ENCODE peak calls at places on chromosomes 2 and 18, in ten cellular contexts. One of them, this sample, is unnamed.

GRCh38 chr18:73891572-73892421 is 255.8 kb downstream of the FBXO15 start:
- DNase-seq in heart right ventricle: no peak
- DNase-seq in astrocyte of the cerebellum: no peak
- DNase-seq in colonic mucosa: no peak
- DNase-seq in A673: peak
- DNase-seq in kidney epithelial cell: no peak
- DNase-seq in uterus: no peak
- DNase-seq in ovary: no peak
- DNase-seq in BE2C: no peak
- DNase-seq in BJ: no peak
- DNase-seq in this sample: no peak

GRCh38 chr2:145022671-145023330 is 502.9 kb upstream of the ZEB2 start:
- DNase-seq in heart right ventricle: no peak
- DNase-seq in astrocyte of the cerebellum: no peak
- DNase-seq in colonic mucosa: no peak
- DNase-seq in A673: no peak
- DNase-seq in kidney epithelial cell: peak
- DNase-seq in uterus: no peak
- DNase-seq in ovary: no peak
- DNase-seq in BE2C: no peak
- DNase-seq in BJ: peak
- DNase-seq in this sample: no peak

GRCh38 chr18:36706313-36706881 is 122.4 kb downstream of the TPGS2 start:
- DNase-seq in heart right ventricle: no peak
- DNase-seq in astrocyte of the cerebellum: peak
- DNase-seq in colonic mucosa: no peak
- DNase-seq in A673: no peak
- DNase-seq in kidney epithelial cell: peak
- DNase-seq in uterus: no peak
- DNase-seq in ovary: no peak
- DNase-seq in BE2C: peak
- DNase-seq in BJ: no peak
- DNase-seq in this sample: no peak

GRCh38 chr2:159226059-159226461 is 60.4 kb downstream of the WDSUB1 start:
- DNase-seq in heart right ventricle: no peak
- DNase-seq in astrocyte of the cerebellum: no peak
- DNase-seq in colonic mucosa: no peak
- DNase-seq in A673: no peak
- DNase-seq in kidney epithelial cell: peak
- DNase-seq in uterus: no peak
- DNase-seq in ovary: no peak
- DNase-seq in BE2C: no peak
- DNase-seq in BJ: no peak
- DNase-seq in this sample: peak

GRCh38 chr2:85431787-85432186 is 13.3 kb downstream of the SH2D6 start:
- DNase-seq in heart right ventricle: no peak
- DNase-seq in astrocyte of the cerebellum: no peak
- DNase-seq in colonic mucosa: no peak
- DNase-seq in A673: no peak
- DNase-seq in kidney epithelial cell: no peak
- DNase-seq in uterus: no peak
- DNase-seq in ovary: no peak
- DNase-seq in BE2C: no peak
- DNase-seq in BJ: no peak
- DNase-seq in this sample: no peak

GRCh38 chr2:9215680-9216079 is 9.1 kb downstream of the ASAP2 start:
- DNase-seq in heart right ventricle: no peak
- DNase-seq in astrocyte of the cerebellum: peak
- DNase-seq in colonic mucosa: no peak
- DNase-seq in A673: no peak
- DNase-seq in kidney epithelial cell: no peak
- DNase-seq in uterus: no peak
- DNase-seq in ovary: no peak
- DNase-seq in BE2C: no peak
- DNase-seq in BJ: no peak
- DNase-seq in this sample: no peak

GRCh38 chr2:1867141-1867540 is 122.8 kb upstream of the PXDN start:
- DNase-seq in heart right ventricle: no peak
- DNase-seq in astrocyte of the cerebellum: no peak
- DNase-seq in colonic mucosa: no peak
- DNase-seq in A673: no peak
- DNase-seq in kidney epithelial cell: no peak
- DNase-seq in uterus: no peak
- DNase-seq in ovary: no peak
- DNase-seq in BE2C: no peak
- DNase-seq in BJ: no peak
- DNase-seq in this sample: peak

GRCh38 chr2:205808493-205809121 is 126.3 kb downstream of the NRP2 start:
- DNase-seq in heart right ventricle: no peak
- DNase-seq in astrocyte of the cerebellum: no peak
- DNase-seq in colonic mucosa: no peak
- DNase-seq in A673: no peak
- DNase-seq in kidney epithelial cell: no peak
- DNase-seq in uterus: no peak
- DNase-seq in ovary: no peak
- DNase-seq in BE2C: no peak
- DNase-seq in BJ: no peak
- DNase-seq in this sample: no peak

GRCh38 chr2:217258170-217258569 is 398.3 kb upstream of the TNP1 start:
- DNase-seq in heart right ventricle: no peak
- DNase-seq in astrocyte of the cerebellum: no peak
- DNase-seq in colonic mucosa: no peak
- DNase-seq in A673: no peak
- DNase-seq in kidney epithelial cell: no peak
- DNase-seq in uterus: no peak
- DNase-seq in ovary: no peak
- DNase-seq in BE2C: no peak
- DNase-seq in BJ: no peak
- DNase-seq in this sample: no peak

GRCh38 chr2:53077413-53077812 is 690.2 kb upstream of the CHAC2 start:
- DNase-seq in heart right ventricle: no peak
- DNase-seq in astrocyte of the cerebellum: no peak
- DNase-seq in colonic mucosa: no peak
- DNase-seq in A673: no peak
- DNase-seq in kidney epithelial cell: no peak
- DNase-seq in uterus: no peak
- DNase-seq in ovary: no peak
- DNase-seq in BE2C: no peak
- DNase-seq in BJ: no peak
- DNase-seq in this sample: no peak

GRCh38 chr2:53075760-53076159 is 691.8 kb upstream of the CHAC2 start:
- DNase-seq in heart right ventricle: peak
- DNase-seq in astrocyte of the cerebellum: no peak
- DNase-seq in colonic mucosa: no peak
- DNase-seq in A673: no peak
- DNase-seq in kidney epithelial cell: no peak
- DNase-seq in uterus: no peak
- DNase-seq in ovary: peak
- DNase-seq in BE2C: peak
- DNase-seq in BJ: no peak
- DNase-seq in this sample: no peak
- H3K4me3 ChIP-seq in heart right ventricle: no peak
- H3K4me3 ChIP-seq in astrocyte of the cerebellum: no peak
- H3K4me3 ChIP-seq in colonic mucosa: no peak
- H3K4me3 ChIP-seq in A673: no peak
- H3K4me3 ChIP-seq in kidney epithelial cell: no peak
- H3K4me3 ChIP-seq in uterus: no peak
- H3K4me3 ChIP-seq in ovary: no peak
- H3K4me3 ChIP-seq in BE2C: no peak
- H3K4me3 ChIP-seq in BJ: no peak
- H3K4me3 ChIP-seq in this sample: no peak

GRCh38 chr2:27663160-27663462 is 303 bp downstream of the SUPT7L start:
- DNase-seq in heart right ventricle: no peak
- DNase-seq in astrocyte of the cerebellum: no peak
- DNase-seq in colonic mucosa: no peak
- DNase-seq in A673: no peak
- DNase-seq in kidney epithelial cell: no peak
- DNase-seq in uterus: no peak
- DNase-seq in ovary: no peak
- DNase-seq in BE2C: no peak
- DNase-seq in BJ: no peak
- DNase-seq in this sample: no peak

GRCh38 chr2:27661371-27661770 is 2.0 kb downstream of the SUPT7L start:
- DNase-seq in heart right ventricle: no peak
- DNase-seq in astrocyte of the cerebellum: no peak
- DNase-seq in colonic mucosa: no peak
- DNase-seq in A673: no peak
- DNase-seq in kidney epithelial cell: no peak
- DNase-seq in uterus: no peak
- DNase-seq in ovary: no peak
- DNase-seq in BE2C: no peak
- DNase-seq in BJ: no peak
- DNase-seq in this sample: no peak

GRCh38 chr2:27664622-27665363 is 1.1 kb downstream of the SLC4A1AP start:
- DNase-seq in heart right ventricle: no peak
- DNase-seq in astrocyte of the cerebellum: no peak
- DNase-seq in colonic mucosa: no peak
- DNase-seq in A673: no peak
- DNase-seq in kidney epithelial cell: no peak
- DNase-seq in uterus: no peak
- DNase-seq in ovary: no peak
- DNase-seq in BE2C: no peak
- DNase-seq in BJ: no peak
- DNase-seq in this sample: no peak

GRCh38 chr2:27664245-27664574 is 521 bp downstream of the SLC4A1AP start:
- DNase-seq in heart right ventricle: no peak
- DNase-seq in astrocyte of the cerebellum: no peak
- DNase-seq in colonic mucosa: no peak
- DNase-seq in A673: peak
- DNase-seq in kidney epithelial cell: no peak
- DNase-seq in uterus: no peak
- DNase-seq in ovary: no peak
- DNase-seq in BE2C: peak
- DNase-seq in BJ: no peak
- DNase-seq in this sample: no peak

GRCh38 chr2:27663463-27664244 is at the start of the genes SLC4A1AP and SUPT7L:
- DNase-seq in heart right ventricle: peak
- DNase-seq in astrocyte of the cerebellum: peak
- DNase-seq in colonic mucosa: peak
- DNase-seq in A673: peak
- DNase-seq in kidney epithelial cell: peak
- DNase-seq in uterus: peak
- DNase-seq in ovary: peak
- DNase-seq in BE2C: peak
- DNase-seq in BJ: peak
- DNase-seq in this sample: peak
- H3K4me3 ChIP-seq in heart right ventricle: peak
- H3K4me3 ChIP-seq in astrocyte of the cerebellum: peak
- H3K4me3 ChIP-seq in colonic mucosa: peak
- H3K4me3 ChIP-seq in A673: peak
- H3K4me3 ChIP-seq in kidney epithelial cell: peak
- H3K4me3 ChIP-seq in uterus: peak
- H3K4me3 ChIP-seq in ovary: peak
- H3K4me3 ChIP-seq in BE2C: peak
- H3K4me3 ChIP-seq in BJ: peak
- H3K4me3 ChIP-seq in this sample: peak

DNA sequence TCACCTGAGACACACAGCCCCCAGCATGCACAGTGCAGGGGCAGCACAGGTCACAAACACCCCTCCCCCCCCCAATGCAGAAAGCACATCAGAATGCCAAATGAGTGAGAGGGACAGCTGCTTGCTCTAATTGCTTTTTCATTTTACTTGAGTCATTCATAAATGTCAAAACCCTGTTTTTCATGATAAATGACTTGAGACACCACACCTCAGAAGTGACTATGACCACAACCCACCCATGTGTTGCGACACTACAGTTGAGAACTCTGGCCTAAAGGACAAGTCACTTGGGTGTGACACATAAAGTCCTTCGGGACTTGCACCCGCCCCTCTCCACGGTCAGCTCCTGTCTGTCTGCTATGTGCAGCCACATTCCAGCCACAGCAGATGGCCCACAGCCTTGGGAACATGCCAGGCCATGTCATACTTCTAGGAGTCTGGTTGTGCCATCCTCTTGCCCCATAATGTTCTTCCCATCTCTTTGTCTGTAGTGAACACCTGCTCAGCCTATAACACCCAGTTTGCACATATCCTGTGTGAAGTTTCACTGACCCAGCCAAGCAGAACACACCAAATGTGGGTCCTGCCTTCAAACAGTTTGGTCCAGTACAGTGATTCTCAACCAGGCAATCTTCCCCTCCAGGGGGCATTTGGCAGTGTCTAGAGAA is 30.2 kb upstream of the RIOK3 start:
- DNase-seq in heart right ventricle: no peak
- DNase-seq in astrocyte of the cerebellum: no peak
- DNase-seq in colonic mucosa: peak
- DNase-seq in A673: no peak
- DNase-seq in kidney epithelial cell: peak
- DNase-seq in uterus: no peak
- DNase-seq in ovary: no peak
- DNase-seq in BE2C: peak
- DNase-seq in BJ: peak
- DNase-seq in this sample: peak
- H3K4me3 ChIP-seq in heart right ventricle: no peak
- H3K4me3 ChIP-seq in astrocyte of the cerebellum: no peak
- H3K4me3 ChIP-seq in colonic mucosa: no peak
- H3K4me3 ChIP-seq in A673: no peak
- H3K4me3 ChIP-seq in kidney epithelial cell: no peak
- H3K4me3 ChIP-seq in uterus: no peak
- H3K4me3 ChIP-seq in ovary: no peak
- H3K4me3 ChIP-seq in BE2C: no peak
- H3K4me3 ChIP-seq in BJ: no peak
- H3K4me3 ChIP-seq in this sample: no peak

GRCh38 chr2:105458076-105458475 is 59.2 kb upstream of the FHL2 start:
- DNase-seq in heart right ventricle: no peak
- DNase-seq in astrocyte of the cerebellum: no peak
- DNase-seq in colonic mucosa: no peak
- DNase-seq in A673: no peak
- DNase-seq in kidney epithelial cell: no peak
- DNase-seq in uterus: no peak
- DNase-seq in ovary: no peak
- DNase-seq in BE2C: no peak
- DNase-seq in BJ: no peak
- DNase-seq in this sample: no peak

GRCh38 chr2:105455488-105455991 is 56.7 kb upstream of the FHL2 start:
- DNase-seq in heart right ventricle: no peak
- DNase-seq in astrocyte of the cerebellum: peak
- DNase-seq in colonic mucosa: peak
- DNase-seq in A673: peak
- DNase-seq in kidney epithelial cell: peak
- DNase-seq in uterus: peak
- DNase-seq in ovary: no peak
- DNase-seq in BE2C: peak
- DNase-seq in BJ: peak
- DNase-seq in this sample: no peak

GRCh38 chr2:105451571-105452140 is 52.8 kb upstream of the FHL2 start:
- DNase-seq in heart right ventricle: no peak
- DNase-seq in astrocyte of the cerebellum: no peak
- DNase-seq in colonic mucosa: no peak
- DNase-seq in A673: no peak
- DNase-seq in kidney epithelial cell: no peak
- DNase-seq in uterus: no peak
- DNase-seq in ovary: no peak
- DNase-seq in BE2C: no peak
- DNase-seq in BJ: no peak
- DNase-seq in this sample: no peak

GRCh38 chr2:105450495-105450894 is 51.6 kb upstream of the FHL2 start:
- DNase-seq in heart right ventricle: no peak
- DNase-seq in astrocyte of the cerebellum: no peak
- DNase-seq in colonic mucosa: no peak
- DNase-seq in A673: no peak
- DNase-seq in kidney epithelial cell: no peak
- DNase-seq in uterus: no peak
- DNase-seq in ovary: no peak
- DNase-seq in BE2C: no peak
- DNase-seq in BJ: no peak
- DNase-seq in this sample: no peak

GRCh38 chr2:105454801-105455485 is 56.1 kb upstream of the FHL2 start:
- DNase-seq in heart right ventricle: no peak
- DNase-seq in astrocyte of the cerebellum: peak
- DNase-seq in colonic mucosa: peak
- DNase-seq in A673: peak
- DNase-seq in kidney epithelial cell: peak
- DNase-seq in uterus: no peak
- DNase-seq in ovary: no peak
- DNase-seq in BE2C: peak
- DNase-seq in BJ: peak
- DNase-seq in this sample: no peak
- H3K4me3 ChIP-seq in heart right ventricle: no peak
- H3K4me3 ChIP-seq in astrocyte of the cerebellum: no peak
- H3K4me3 ChIP-seq in colonic mucosa: no peak
- H3K4me3 ChIP-seq in A673: no peak
- H3K4me3 ChIP-seq in kidney epithelial cell: no peak
- H3K4me3 ChIP-seq in uterus: no peak
- H3K4me3 ChIP-seq in ovary: no peak
- H3K4me3 ChIP-seq in BE2C: no peak
- H3K4me3 ChIP-seq in BJ: no peak
- H3K4me3 ChIP-seq in this sample: no peak

This sample was measured in lower leg skin.